ENCODE peak calls at places on chromosomes 2 and 18, in seven cellular contexts. X is HCT116, Q is GM12878, P is SK-N-SH, G is HepG2, W is K562, H is H1. J is an unnamed sample.

GRCh38 chr2:171345971-171346722 is 87.6 kb downstream of the METTL8 start:
- DNase-seq in P (no peak), H (no peak), X (no peak), W (no peak), Q (no peak), G (no peak), J (peak)

GRCh38 chr18:57859314-57859713 is 56.2 kb upstream of the ATP8B1 start:
- DNase-seq in G (peak), Q (no peak), H (no peak), W (peak), P (no peak), X (peak), J (peak)

GRCh38 chr18:75581336-75582121 is 154.0 kb upstream of the SMIM21 start:
- DNase-seq in P (no peak), G (no peak), W (no peak), H (no peak), Q (no peak), X (no peak), J (no peak)

GRCh38 chr2:238139141-238139840 is 823 bp downstream of the KLHL30 start:
- DNase-seq in G (no peak), Q (no peak), X (no peak), W (peak), P (no peak), H (peak), J (no peak)

GRCh38 chr2:147873859-147874483 is 29.1 kb downstream of the ACVR2A start:
- DNase-seq in H (no peak), P (no peak), G (no peak), Q (no peak), X (no peak), W (no peak), J (no peak)

GRCh38 chr18:42509702-42510424 is 554.8 kb downstream of the PIK3C3 start:
- DNase-seq in H (no peak), X (no peak), W (no peak), Q (peak), P (no peak), G (no peak), J (no peak)

GRCh38 chr2:200479617-200480292 is 30.1 kb downstream of the KCTD18 start:
- DNase-seq in W (no peak), H (no peak), Q (no peak), G (peak), X (no peak), P (no peak), J (no peak)

GRCh38 chr2:85737481-85737880 is 16.3 kb upstream of the ATOH8 start:
- DNase-seq in W (no peak), X (no peak), P (no peak), Q (no peak), H (no peak), G (peak), J (no peak)

GRCh38 chr2:219126555-219126954 is 34.1 kb downstream of the NHEJ1 start:
- DNase-seq in H (no peak), G (peak), Q (no peak), W (no peak), X (no peak), P (no peak), J (peak)

GRCh38 chr2:63701406-63701805 is 112.6 kb downstream of the MDH1 start:
- DNase-seq in X (no peak), Q (no peak), P (no peak), W (no peak), G (no peak), H (no peak), J (no peak)

GRCh38 chr2:63700276-63700675 is 111.5 kb downstream of the MDH1 start:
- DNase-seq in W (no peak), X (no peak), P (no peak), H (no peak), G (no peak), Q (no peak), J (no peak)

GRCh38 chr2:63697160-63697559 is 108.4 kb downstream of the MDH1 start:
- DNase-seq in X (no peak), Q (no peak), P (no peak), W (no peak), H (no peak), G (no peak), J (no peak)

GRCh38 chr2:63699549-63699839 is 110.7 kb downstream of the MDH1 start:
- DNase-seq in G (no peak), H (no peak), Q (no peak), P (no peak), X (no peak), W (no peak), J (no peak)

GRCh38 chr2:63698825-63699548 is 110.2 kb downstream of the MDH1 start:
- DNase-seq in Q (no peak), P (peak), G (peak), H (peak), X (peak), W (peak), J (peak)
- TF ChIP-seq JUND in Q (no peak), P (peak), G (no peak), H (no peak), X (peak), W (peak), J (no peak)

GRCh38 chr18:2913398-2914005 is 66.7 kb downstream of the EMILIN2 start:
- DNase-seq in P (no peak), X (no peak), G (no peak), W (no peak), H (no peak), Q (no peak), J (no peak)
- TF ChIP-seq JUND in P (no peak), X (no peak), G (no peak), W (no peak), H (no peak), Q (no peak), J (no peak)

DNA sequence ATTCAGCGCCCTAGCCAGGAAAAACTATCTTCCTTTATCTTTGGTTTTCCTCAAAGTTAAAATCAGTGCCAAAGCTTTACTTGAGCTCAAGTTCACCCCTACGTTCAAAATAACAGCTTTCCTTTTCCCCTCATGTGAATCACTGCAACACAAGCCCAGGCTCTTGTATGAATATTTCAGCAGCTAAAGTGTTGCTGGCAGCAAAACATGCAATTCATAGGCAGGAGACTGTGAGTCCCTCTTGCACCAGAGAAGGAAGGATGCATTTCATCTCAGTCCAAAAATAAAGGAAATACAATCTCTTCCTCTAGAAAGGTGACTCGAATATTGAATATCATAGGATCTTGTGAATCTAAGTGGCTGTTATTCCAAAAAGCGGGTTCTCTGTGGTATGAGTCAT is 461.3 kb upstream of the SOX11 start:
- DNase-seq in W (no peak), G (no peak), P (no peak), Q (no peak), X (no peak), H (no peak), J (no peak)
- TF ChIP-seq JUND in W (no peak), G (no peak), P (no peak), Q (no peak), X (no peak), H (no peak), J (no peak)

GRCh38 chr18:67669993-67670671 is 153.6 kb upstream of the DSEL start:
- DNase-seq in H (no peak), Q (no peak), W (no peak), X (no peak), G (no peak), P (no peak), J (no peak)

GRCh38 chr18:67672142-67672541 is 155.6 kb upstream of the DSEL start:
- DNase-seq in Q (no peak), G (no peak), P (no peak), H (no peak), W (no peak), X (no peak), J (no peak)

GRCh38 chr18:67677489-67677888 is 161.0 kb upstream of the DSEL start:
- DNase-seq in W (no peak), G (no peak), X (no peak), Q (no peak), H (no peak), P (no peak), J (no peak)

GRCh38 chr18:67672719-67673118 is 156.2 kb upstream of the DSEL start:
- DNase-seq in G (no peak), Q (no peak), H (no peak), P (no peak), X (no peak), W (no peak), J (no peak)
- TF ChIP-seq JUND in G (no peak), Q (no peak), H (no peak), P (no peak), X (no peak), W (no peak), J (no peak)

GRCh38 chr2:71776227-71776626 is 322.9 kb downstream of the DYSF start:
- DNase-seq in H (no peak), Q (no peak), W (no peak), P (no peak), X (no peak), G (no peak), J (no peak)
- TF ChIP-seq JUND in H (no peak), Q (no peak), W (no peak), P (no peak), X (no peak), G (no peak), J (no peak)

DNA sequence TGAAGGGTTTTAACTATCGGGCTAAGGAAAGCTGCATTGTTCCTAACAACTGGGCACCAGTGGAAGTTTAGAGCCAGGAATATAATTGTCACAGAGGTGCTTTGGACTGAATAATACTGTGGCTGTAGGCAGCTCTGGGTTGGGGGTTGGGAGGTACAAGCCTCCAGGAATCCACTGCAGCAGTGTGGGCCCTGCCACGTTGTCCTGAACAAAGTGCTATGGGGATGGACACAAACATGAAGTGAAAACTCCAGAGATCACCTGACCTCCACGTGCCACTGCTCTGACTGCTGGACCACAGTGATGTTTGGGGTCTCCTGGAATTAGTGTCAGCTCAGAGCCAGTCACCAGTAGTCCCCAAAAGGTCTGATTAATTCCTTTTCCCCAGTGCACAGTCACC is 110.9 kb downstream of the BCL2 start:
- DNase-seq in H (no peak), X (no peak), Q (no peak), G (no peak), W (no peak), P (no peak), J (no peak)
- TF ChIP-seq JUND in H (no peak), X (no peak), Q (no peak), G (no peak), W (no peak), P (no peak), J (no peak)

GRCh38 chr2:181774601-181775179 is 94.4 kb upstream of the NEUROD1 start:
- DNase-seq in H (no peak), P (no peak), W (no peak), G (no peak), X (no peak), Q (no peak), J (no peak)
- TF ChIP-seq JUND in H (no peak), P (peak), W (no peak), G (no peak), X (no peak), Q (no peak), J (no peak)

GRCh38 chr18:24678113-24678512 is 217.7 kb downstream of the HRH4 start:
- DNase-seq in W (no peak), Q (no peak), G (no peak), X (no peak), H (no peak), P (no peak), J (no peak)
- TF ChIP-seq JUND in W (no peak), Q (no peak), G (no peak), X (no peak), H (no peak), P (no peak), J (no peak)

GRCh38 chr2:158501301-158501700 is 44.5 kb downstream of the PKP4 start:
- DNase-seq in H (no peak), Q (no peak), X (no peak), G (no peak), W (no peak), P (no peak), J (no peak)
- TF ChIP-seq JUND in H (no peak), Q (no peak), X (no peak), G (no peak), W (no peak), P (no peak), J (no peak)

GRCh38 chr2:230866704-230867561 is 2.2 kb downstream of the ITM2C start:
- DNase-seq in H (peak), X (no peak), P (peak), Q (no peak), W (no peak), G (no peak), J (no peak)
- TF ChIP-seq JUND in H (no peak), X (no peak), P (no peak), Q (no peak), W (no peak), G (no peak), J (no peak)